ENCODE peak calls at places on chromosomes 6 and 20, in nine cellular contexts. G, K, W, M, T, O, N, A and I are unnamed samples. For H3K27me3, the result is how much of the 10 kb centered on the place peaks cover.

GRCh38 chr6:27770724-27771123 is 141.5 kb downstream of the OR2B2 start:
- DNase-seq in M (no peak), W (no peak), A (no peak), N (no peak), G (no peak), K (no peak), O (no peak), T (peak), I (no peak)

GRCh38 chr20:34262488-34263288 is 21.5 kb downstream of the ASIP start:
- DNase-seq in M (no peak), K (peak), G (no peak), W (no peak), A (no peak), N (peak), O (no peak), T (peak), I (no peak)

GRCh38 chr20:46400253-46400652 is 6.2 kb downstream of the ELMO2 start:
- DNase-seq in A (no peak), O (no peak), G (no peak), M (no peak), K (peak), T (peak), W (no peak), N (peak), I (no peak)

GRCh38 chr6:127022297-127022696 is 96.2 kb upstream of the RSPO3 start:
- DNase-seq in N (peak), M (no peak), W (peak), G (peak), T (no peak), K (peak), A (no peak), O (peak), I (no peak)

GRCh38 chr6:39696986-39697788 is 28.0 kb downstream of the KIF6 start:
- DNase-seq in O (no peak), G (no peak), A (no peak), W (no peak), T (no peak), K (no peak), N (no peak), M (no peak), I (no peak)

GRCh38 chr6:42142118-42142835 is at the start of gene C6orf132:
- DNase-seq in G (peak), W (peak), A (no peak), O (no peak), M (no peak), K (peak), N (peak), T (peak), I (no peak)

GRCh38 chr20:7392551-7392950 is 547.7 kb downstream of the HAO1 start:
- DNase-seq in M (no peak), O (no peak), A (no peak), G (no peak), T (no peak), K (no peak), W (no peak), N (no peak), I (no peak)

GRCh38 chr6:20188630-20189075 is 23.6 kb downstream of the MBOAT1 start:
- DNase-seq in T (no peak), N (no peak), G (no peak), O (no peak), M (no peak), A (no peak), K (no peak), W (no peak), I (no peak)

GRCh38 chr6:20873425-20874190 is 339.4 kb downstream of the CDKAL1 start:
- DNase-seq in A (no peak), W (no peak), O (no peak), T (peak), M (no peak), G (no peak), K (no peak), N (peak), I (no peak)

GRCh38 chr6:37688088-37688850 is 9.4 kb downstream of the MDGA1 start:
- DNase-seq in W (no peak), N (no peak), O (no peak), M (no peak), K (no peak), A (no peak), G (no peak), T (no peak), I (no peak)

GRCh38 chr20:4299773-4300172 is 284.4 kb upstream of the RNF24 start:
- DNase-seq in T (peak), M (no peak), K (no peak), G (no peak), N (peak), O (no peak), W (no peak), A (no peak), I (no peak)

GRCh38 chr20:21228511-21228910 is 74.6 kb upstream of the XRN2 start:
- DNase-seq in N (no peak), W (no peak), T (no peak), A (no peak), O (peak), K (no peak), G (no peak), M (no peak), I (no peak)

GRCh38 chr20:61500791-61501321 is 248.8 kb downstream of the CDH4 start:
- DNase-seq in K (no peak), T (no peak), G (peak), W (no peak), M (no peak), A (no peak), N (peak), O (no peak), I (no peak)

GRCh38 chr6:161922631-161923119 is 648.8 kb upstream of the AGPAT4 start:
- DNase-seq in G (peak), A (no peak), O (peak), N (peak), M (no peak), T (peak), W (peak), K (peak), I (peak)

GRCh38 chr6:161074496-161075140 is 83.0 kb downstream of the MAP3K4 start:
- DNase-seq in M (no peak), K (no peak), A (no peak), G (no peak), O (no peak), T (no peak), W (no peak), N (no peak), I (no peak)

GRCh38 chr6:21636876-21637275 is 43.3 kb downstream of the SOX4 start:
- DNase-seq in G (no peak), M (no peak), K (no peak), O (no peak), W (no peak), N (peak), T (no peak), A (no peak), I (no peak)

GRCh38 chr20:48733296-48733790 is 94.5 kb downstream of the PREX1 start:
- DNase-seq in M (no peak), N (no peak), O (peak), G (no peak), A (no peak), K (no peak), T (no peak), W (no peak), I (peak)

GRCh38 chr6:4849628-4850027 is 73.4 kb downstream of the CDYL start:
- DNase-seq in G (no peak), M (no peak), O (no peak), K (no peak), W (no peak), A (no peak), T (no peak), N (no peak), I (no peak)

GRCh38 chr6:136235233-136235564 is 14.9 kb downstream of the MTFR2 start:
- DNase-seq in N (peak), T (no peak), W (no peak), G (no peak), M (no peak), O (no peak), A (no peak), K (no peak), I (no peak)

GRCh38 chr6:110482774-110483400 is 6.5 kb upstream of the SLC22A16 start:
- DNase-seq in G (no peak), A (no peak), M (no peak), N (peak), O (no peak), K (no peak), T (no peak), W (no peak), I (no peak)

GRCh38 chr20:3233991-3234498 is 4.9 kb downstream of the SLC4A11 start:
- DNase-seq in G (no peak), N (no peak), M (no peak), O (no peak), K (peak), T (no peak), A (no peak), W (no peak), I (no peak)

GRCh38 chr6:4271761-4272505 is 136.6 kb upstream of the ECI2 start:
- DNase-seq in A (no peak), M (no peak), T (peak), K (no peak), G (no peak), N (no peak), O (no peak), W (no peak), I (no peak)

GRCh38 chr6:48206091-48206490 is 95.1 kb upstream of the PTCHD4 start:
- DNase-seq in O (no peak), W (no peak), N (no peak), M (no peak), A (no peak), G (no peak), K (no peak), T (no peak), I (no peak)

GRCh38 chr20:6075428-6076219 is 21.8 kb upstream of the LRRN4 start:
- DNase-seq in W (no peak), T (no peak), N (peak), O (peak), A (no peak), G (no peak), K (peak), M (no peak), I (no peak)

GRCh38 chr6:3239110-3239830 is 11.8 kb upstream of the TUBB2B start:
- DNase-seq in A (no peak), O (no peak), G (no peak), W (no peak), N (no peak), K (no peak), T (peak), M (no peak), I (no peak)

GRCh38 chr20:23721962-23722361 is 28.8 kb downstream of the CST1 start:
- DNase-seq in A (no peak), W (no peak), G (no peak), M (no peak), K (no peak), O (no peak), T (no peak), N (no peak), I (no peak)

GRCh38 chr6:142796571-142796970 is 148.4 kb downstream of the HIVEP2 start:
- DNase-seq in A (no peak), O (no peak), G (no peak), K (no peak), T (no peak), N (peak), W (peak), M (no peak), I (no peak)

GRCh38 chr6:157392927-157393666 is 12.1 kb downstream of the ZDHHC14 start:
- DNase-seq in T (no peak), W (no peak), K (peak), G (no peak), O (no peak), N (no peak), M (no peak), A (no peak), I (no peak)

GRCh38 chr6:18501313-18502013 is 114.3 kb downstream of the RNF144B start:
- DNase-seq in G (no peak), O (no peak), W (peak), M (no peak), N (peak), T (no peak), A (no peak), K (peak), I (no peak)

GRCh38 chr6:49038294-49038693 is 424.8 kb downstream of the MMUT start:
- DNase-seq in O (no peak), K (no peak), W (no peak), T (no peak), G (no peak), A (no peak), M (no peak), N (peak), I (no peak)

GRCh38 chr20:51029963-51030930 is 7.3 kb upstream of the KCNG1 start:
- DNase-seq in A (no peak), M (no peak), W (no peak), O (peak), G (no peak), K (no peak), T (no peak), N (peak), I (no peak)

GRCh38 chr20:51028616-51029263 is 5.8 kb upstream of the KCNG1 start:
- DNase-seq in A (no peak), N (no peak), W (no peak), T (peak), M (no peak), G (no peak), O (no peak), K (no peak), I (no peak)

GRCh38 chr20:51026317-51026716 is 3.4 kb upstream of the KCNG1 start:
- DNase-seq in T (no peak), W (no peak), M (no peak), O (no peak), K (no peak), G (no peak), A (no peak), N (no peak), I (no peak)

GRCh38 chr20:51027396-51027795 is 4.5 kb upstream of the KCNG1 start:
- DNase-seq in N (no peak), A (no peak), W (no peak), K (no peak), G (no peak), T (peak), O (no peak), M (no peak), I (no peak)

GRCh38 chr20:51029556-51029955 is 6.6 kb upstream of the KCNG1 start:
- DNase-seq in M (no peak), K (no peak), O (no peak), W (no peak), N (no peak), A (no peak), T (no peak), G (no peak), I (no peak)
- H3K27ac ChIP-seq in M (no peak), K (no peak), O (no peak), W (no peak), N (no peak), A (no peak), T (no peak), G (no peak), I (no peak)

GRCh38 chr20:63009044-63009961 is 2.5 kb upstream of the BHLHE23 start:
- DNase-seq in K (peak), O (peak), A (peak), M (peak), N (peak), G (peak), T (peak), W (peak), I (peak)
- H3K27me3 ChIP-seq in K (under half), O (under half), A (under half), M (under half), N (half or more), G (half or more), T (half or more), W (under half), I (half or more)

DNA sequence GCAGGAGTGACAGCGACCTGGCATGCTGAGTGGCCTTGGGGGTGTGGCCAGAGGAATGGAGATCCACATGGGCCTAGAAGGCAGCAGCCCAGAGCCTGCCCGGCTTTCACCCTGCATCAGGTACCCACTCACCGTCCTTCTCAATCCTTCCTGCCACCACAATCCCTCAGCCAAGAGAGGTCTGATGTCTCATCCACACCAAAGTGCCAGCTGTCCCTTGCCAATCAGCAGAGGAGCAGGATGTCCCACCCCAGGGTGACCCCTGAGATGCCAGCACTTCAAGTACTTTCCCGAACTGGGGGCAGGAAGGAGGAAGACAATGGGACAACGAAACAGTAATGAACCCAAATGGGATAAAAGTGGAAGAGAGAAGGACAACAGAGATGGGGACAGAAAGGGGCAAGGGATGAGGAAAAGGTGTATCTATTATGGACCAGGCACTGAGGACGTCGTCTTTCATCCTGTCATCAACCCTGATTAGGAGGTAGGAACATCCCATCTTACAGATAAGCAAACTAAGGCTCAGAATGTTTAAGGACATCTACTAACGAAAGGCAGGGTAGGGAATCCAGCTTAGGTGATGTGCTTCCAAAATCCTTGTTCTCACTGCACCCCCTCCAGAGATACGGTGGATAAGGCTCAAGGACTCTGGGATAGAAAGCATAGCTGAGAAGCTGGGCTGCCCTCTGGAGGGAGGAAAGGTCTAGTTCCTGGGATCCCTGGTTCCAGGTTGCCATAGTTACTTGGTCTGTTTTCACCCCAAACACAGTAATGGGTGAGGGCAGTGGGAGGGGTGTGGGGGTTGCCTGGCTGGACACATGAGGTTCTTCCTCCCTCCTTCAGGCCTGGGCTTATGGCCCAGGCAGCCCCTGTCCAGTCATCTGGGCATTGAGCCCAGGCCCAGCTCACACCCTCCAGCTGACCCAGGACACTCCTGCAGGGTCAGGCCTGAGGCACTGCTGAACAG is 4.5 kb upstream of the TNXB start:
- DNase-seq in W (peak), M (no peak), O (peak), A (no peak), N (peak), G (peak), T (peak), K (peak), I (peak)
- H3K27ac ChIP-seq in W (peak), M (no peak), O (no peak), A (no peak), N (peak), G (no peak), T (no peak), K (peak), I (peak)

GRCh38 chr6:149925974-149926777 is 3.3 kb upstream of the RAET1G start:
- DNase-seq in K (peak), M (peak), G (peak), W (peak), T (peak), O (peak), N (peak), A (peak), I (peak)
- H3K27me3 ChIP-seq in K (under half), M (half or more), G (under half), W (under half), T (half or more), O (under half), N (under half), A (under half), I (under half)

GRCh38 chr20:32523613-32524218 is 61.4 kb downstream of the NOL4L start:
- DNase-seq in W (no peak), N (no peak), T (no peak), M (no peak), K (no peak), A (no peak), G (peak), O (peak), I (no peak)

GRCh38 chr20:32521780-32522524 is 63.2 kb downstream of the NOL4L start:
- DNase-seq in N (peak), O (peak), W (peak), T (peak), G (peak), A (peak), K (peak), M (peak), I (peak)

GRCh38 chr20:32522525-32522774 is 62.7 kb downstream of the NOL4L start:
- DNase-seq in G (peak), A (no peak), T (peak), W (no peak), O (peak), N (no peak), M (no peak), K (no peak), I (no peak)

GRCh38 chr20:32524871-32525501 is 60.1 kb downstream of the NOL4L start:
- DNase-seq in W (no peak), O (no peak), N (no peak), G (peak), M (no peak), K (peak), T (peak), A (no peak), I (no peak)

DNA sequence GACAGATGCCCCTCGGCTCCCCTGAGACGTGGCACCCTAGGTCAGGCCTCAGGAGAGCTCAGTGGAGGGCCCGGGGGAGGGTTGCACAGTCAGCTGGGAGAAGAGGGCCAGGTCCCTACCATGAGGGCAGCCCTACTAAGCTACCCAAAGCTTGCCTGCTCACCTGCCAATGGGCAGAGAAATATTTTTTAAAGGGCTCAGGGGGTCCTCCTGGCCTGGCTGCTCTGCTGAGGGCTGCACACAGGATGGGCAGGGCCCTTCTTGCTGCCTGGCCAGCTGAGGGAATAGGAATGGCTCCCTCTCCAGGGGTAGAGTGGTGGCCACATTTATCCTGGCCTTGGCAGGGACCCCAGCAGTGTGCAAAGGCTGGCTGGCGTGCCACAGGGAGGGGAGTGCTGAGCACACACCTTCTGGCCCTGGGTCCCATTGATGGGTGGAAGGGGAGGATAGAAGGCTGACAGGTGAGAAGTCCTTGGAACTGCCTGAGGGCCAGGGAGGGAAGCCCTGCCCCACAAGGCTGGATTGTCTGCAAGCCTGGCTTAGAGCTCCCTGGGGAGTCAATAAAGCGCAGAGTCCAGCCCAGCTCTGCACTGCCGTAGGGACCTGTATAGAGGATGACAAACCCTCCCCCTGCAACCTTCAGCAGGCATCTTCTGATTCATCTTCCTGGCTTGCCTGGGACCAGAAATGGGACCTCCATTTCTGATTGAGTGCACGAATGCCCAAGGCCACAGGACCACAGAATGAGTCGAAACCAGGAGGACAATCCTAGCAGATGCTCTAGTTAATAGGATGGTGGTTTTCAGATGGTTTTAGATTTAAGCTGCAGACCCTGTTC is 62.1 kb downstream of the NOL4L start:
- DNase-seq in M (no peak), N (no peak), G (peak), T (peak), W (no peak), K (no peak), A (no peak), O (peak), I (no peak)
- H3K27ac ChIP-seq in M (peak), N (no peak), G (peak), T (peak), W (no peak), K (no peak), A (peak), O (no peak), I (no peak)

GRCh38 chr6:144330017-144330416 is 44.9 kb downstream of the UTRN start:
- DNase-seq in N (no peak), G (no peak), O (no peak), K (no peak), W (no peak), T (peak), M (no peak), A (no peak), I (no peak)

GRCh38 chr6:144334150-144334708 is 49.1 kb downstream of the UTRN start:
- DNase-seq in N (no peak), W (peak), K (no peak), M (peak), G (no peak), O (peak), A (peak), T (no peak), I (no peak)

GRCh38 chr6:144330588-144330987 is 45.5 kb downstream of the UTRN start:
- DNase-seq in G (no peak), N (no peak), O (no peak), M (no peak), W (peak), A (no peak), K (no peak), T (peak), I (no peak)

GRCh38 chr6:144332177-144332576 is 47.0 kb downstream of the UTRN start:
- DNase-seq in M (no peak), G (no peak), W (no peak), K (no peak), N (no peak), T (peak), O (no peak), A (no peak), I (no peak)

DNA sequence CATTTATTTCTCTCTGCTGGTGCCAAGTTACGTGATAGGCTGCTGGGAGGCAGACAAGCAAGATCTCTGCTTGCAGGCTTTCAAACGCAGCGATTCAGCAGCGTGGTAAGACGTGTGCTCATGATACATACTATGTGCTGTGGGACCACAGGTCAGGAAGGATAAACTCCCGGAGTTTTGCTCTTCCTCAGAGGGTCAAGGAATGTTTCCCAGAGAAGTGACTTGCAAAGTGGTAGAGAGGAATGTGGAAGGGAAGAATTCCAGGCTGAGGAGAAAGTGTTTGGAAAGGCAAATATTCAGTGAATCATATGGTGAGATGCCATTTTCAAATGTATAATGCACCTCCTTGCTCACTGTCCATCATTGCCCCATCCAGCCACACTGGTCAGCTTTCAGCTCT is 46.5 kb downstream of the UTRN start:
- DNase-seq in N (peak), M (no peak), O (no peak), A (no peak), W (no peak), G (no peak), T (peak), K (no peak), I (no peak)
- H3K27me3 ChIP-seq in N (under half), M (under half), O (under half), A (under half), W (under half), G (under half), T (under half), K (under half), I (under half)